ENCODE peak calls at places on chromosome X, in seven cellular contexts. J, H, S, C, F, B and Z are unnamed samples.

GRCh38 chrX:48086119-48086518 is 14.7 kb upstream of the ZNF630 start:
- DNase-seq in F (peak; percentile 1), B (no peak), C (no peak), J (no peak), S (no peak), H (no peak), Z (no peak)

GRCh38 chrX:53684415-53685192 is 1.9 kb downstream of the HUWE1 start:
- DNase-seq in B (peak; percentile 8), S (no peak), F (no peak), C (peak; percentile 95), H (no peak), J (no peak), Z (peak; percentile 100)

GRCh38 chrX:39477438-39478120 is 620.2 kb downstream of the BCOR start:
- DNase-seq in B (peak; percentile 75), H (peak; percentile 7), J (peak; percentile 40), F (no peak), S (no peak), C (no peak), Z (peak; percentile 76)

GRCh38 chrX:78997870-78998558 is 52.8 kb downstream of the P2RY10 start:
- DNase-seq in J (peak; percentile 60), F (no peak), C (no peak), S (no peak), B (no peak), H (peak; percentile 15), Z (no peak)

GRCh38 chrX:323721-324628 is 5.4 kb upstream of the GTPBP6 start:
- DNase-seq in B (no peak), J (peak; percentile 68), S (no peak), F (peak; percentile 89), C (peak; percentile 84), H (peak; percentile 51), Z (no peak)

GRCh38 chrX:9885150-9885549 is 82.0 kb upstream of the CLDN34 start:
- DNase-seq in H (peak; percentile 54), J (peak; percentile 57), S (peak; percentile 44), C (peak; percentile 89), F (peak; percentile 80), B (peak; percentile 57), Z (peak; percentile 34)

GRCh38 chrX:6694977-6695376 is 160.1 kb upstream of the VCX3A start:
- DNase-seq in C (no peak), J (no peak), S (no peak), B (no peak), H (no peak), F (no peak), Z (no peak)

GRCh38 chrX:66504481-66504880 is 134.4 kb downstream of the EDA2R start:
- DNase-seq in H (no peak), J (no peak), B (no peak), S (no peak), C (no peak), F (no peak), Z (no peak)

GRCh38 chrX:119870626-119871131 is 854 bp downstream of the RNF113A start:
- DNase-seq in F (no peak), S (no peak), J (peak; percentile 58), H (peak; percentile 23), C (peak; percentile 82), B (peak; percentile 35), Z (peak; percentile 52)

GRCh38 chrX:155056471-155056870 is 14.5 kb downstream of the CMC4 start:
- DNase-seq in B (no peak), J (peak; percentile 44), F (no peak), C (no peak), S (no peak), H (no peak), Z (no peak)

GRCh38 chrX:85963736-85964135 is 83.6 kb downstream of the CHM start:
- DNase-seq in H (no peak), C (no peak), B (no peak), F (peak; percentile 85), S (no peak), J (no peak), Z (no peak)

GRCh38 chrX:93673056-93673868 is at the start of gene NAP1L3:
- DNase-seq in B (peak; percentile 90), J (peak; percentile 65), H (peak; percentile 66), S (no peak), C (peak; percentile 82), F (peak; percentile 48), Z (peak; percentile 75)

GRCh38 chrX:107751127-107751526 is 24.5 kb downstream of the TSC22D3 start:
- DNase-seq in F (no peak), C (no peak), S (no peak), J (no peak), B (no peak), H (no peak), Z (no peak)

GRCh38 chrX:140866446-140866845 is 135.9 kb upstream of the SPANXB1 start:
- DNase-seq in F (no peak), S (no peak), B (no peak), H (no peak), J (no peak), C (no peak), Z (no peak)

GRCh38 chrX:106035064-106035463 is 3.5 kb downstream of the SERPINA7 start:
- DNase-seq in C (no peak), J (no peak), B (no peak), F (peak; percentile 30), H (no peak), S (no peak), Z (no peak)

GRCh38 chrX:107775734-107776511 is at the start of gene TSC22D3:
- DNase-seq in C (peak; percentile 87), B (peak; percentile 22), J (peak; percentile 67), F (peak; percentile 66), S (peak; percentile 53), H (peak; percentile 60), Z (peak; percentile 6)